ENCODE peak calls at places on chromosome 2, in four cellular contexts. I, S, T and H are unnamed samples.

GRCh38 chr2:96642564-96643350 is at the start of gene FER1L5:
- DNase-seq in S (peak), T (peak), I (peak), H (peak)

GRCh38 chr2:65294136-65294535 is 66.5 kb downstream of the ACTR2 start:
- DNase-seq in S (no peak), I (no peak), T (no peak), H (no peak)

GRCh38 chr2:193502363-193503035 is 1307.8 kb upstream of the TMEFF2 start:
- DNase-seq in I (no peak), S (peak), T (peak), H (peak)

GRCh38 chr2:19554520-19554919 is 196.1 kb upstream of the OSR1 start:
- DNase-seq in S (no peak), T (no peak), I (no peak), H (no peak)

GRCh38 chr2:160689441-160689840 is 195.8 kb upstream of the RBMS1 start:
- DNase-seq in S (no peak), I (no peak), T (no peak), H (no peak)

GRCh38 chr2:220856486-220856885 is 715.6 kb downstream of the EPHA4 start:
- DNase-seq in S (no peak), I (no peak), T (no peak), H (no peak)

GRCh38 chr2:5693288-5694015 is 1.3 kb downstream of the SOX11 start:
- DNase-seq in I (peak), T (no peak), S (peak), H (peak)

GRCh38 chr2:35415282-35415681 is 940.3 kb upstream of the CRIM1 start:
- DNase-seq in T (no peak), I (no peak), S (no peak), H (no peak)

GRCh38 chr2:205500951-205501350 is 181.3 kb upstream of the NRP2 start:
- DNase-seq in I (no peak), T (no peak), S (no peak), H (no peak)

GRCh38 chr2:218325566-218326160 is 31.0 kb upstream of the CATIP start:
- DNase-seq in S (peak), T (no peak), I (no peak), H (no peak)

GRCh38 chr2:176129013-176129796 is at the start of gene HOXD8:
- DNase-seq in T (no peak), S (peak), I (peak), H (peak)

GRCh38 chr2:111121028-111121872 is 536 bp downstream of the BCL2L11 start:
- DNase-seq in T (no peak), S (peak), I (no peak), H (peak)

GRCh38 chr2:148903946-148904345 is 28.9 kb downstream of the KIF5C start:
- DNase-seq in I (no peak), S (no peak), T (no peak), H (no peak)

GRCh38 chr2:96241901-96242611 is 23.7 kb downstream of the TMEM127 start:
- DNase-seq in I (peak), S (no peak), T (no peak), H (no peak)

GRCh38 chr2:141384676-141385075 is 746.1 kb downstream of the LRP1B start:
- DNase-seq in I (peak), T (no peak), S (no peak), H (no peak)

GRCh38 chr2:144152817-144153271 is 367.1 kb downstream of the ZEB2 start:
- DNase-seq in T (no peak), I (peak), S (peak), H (no peak)

GRCh38 chr2:73290049-73290839 is 3.1 kb downstream of the EGR4 start:
- DNase-seq in T (no peak), S (peak), I (peak), H (peak)

GRCh38 chr2:74004212-74005182 is 19.8 kb downstream of the TET3 start:
- DNase-seq in T (no peak), I (no peak), S (no peak), H (no peak)

GRCh38 chr2:100321181-100321880 is 970 bp downstream of the LONRF2 start:
- DNase-seq in I (peak), S (peak), T (no peak), H (peak)

GRCh38 chr2:223050900-223051299 is 1.1 kb upstream of the KCNE4 start:
- DNase-seq in T (no peak), S (no peak), I (peak), H (no peak)

GRCh38 chr2:236694125-236694888 is 124.7 kb downstream of the ACKR3 start:
- DNase-seq in T (no peak), S (peak), I (no peak), H (no peak)

GRCh38 chr2:128469203-128469602 is 150.5 kb upstream of the HS6ST1 start:
- DNase-seq in S (peak), I (no peak), T (no peak), H (peak)

GRCh38 chr2:235140801-235141081 is 188.9 kb downstream of the SH3BP4 start:
- DNase-seq in I (no peak), T (no peak), S (no peak), H (no peak)

GRCh38 chr2:235678712-235679111 is 184.9 kb downstream of the AGAP1 start:
- DNase-seq in I (no peak), T (no peak), S (no peak), H (no peak)

GRCh38 chr2:158099716-158100115 is 2.0 kb upstream of the UPP2 start:
- DNase-seq in S (peak), I (peak), T (no peak), H (no peak)

GRCh38 chr2:233746475-233747282 is 13.4 kb upstream of the UGT1A1 start:
- DNase-seq in S (peak), T (no peak), I (no peak), H (no peak)

GRCh38 chr2:25079050-25079635 is 37.3 kb downstream of the EFR3B start:
- DNase-seq in S (no peak), T (no peak), I (no peak), H (no peak)

GRCh38 chr2:85712849-85713612 is 18.9 kb downstream of the GNLY start:
- DNase-seq in I (peak), T (no peak), S (no peak), H (no peak)

GRCh38 chr2:65142515-65142914 is 12.6 kb upstream of the RAB1A start:
- DNase-seq in T (no peak), I (no peak), S (no peak), H (no peak)

GRCh38 chr2:150466770-150467640 is 20.5 kb downstream of the RND3 start:
- DNase-seq in S (no peak), I (peak), T (no peak), H (no peak)

GRCh38 chr2:207901401-207901800 is 123.9 kb downstream of the PLEKHM3 start:
- DNase-seq in T (no peak), S (no peak), I (no peak), H (no peak)

GRCh38 chr2:85584354-85584856 is at the start of gene VAMP5:
- DNase-seq in T (no peak), I (no peak), S (no peak), H (peak)

GRCh38 chr2:95356821-95357700 is 45.4 kb upstream of the FAHD2A start:
- DNase-seq in T (no peak), I (no peak), S (no peak), H (no peak)

GRCh38 chr2:237083026-237083425 is 2.7 kb upstream of the COPS8 start:
- DNase-seq in S (no peak), I (no peak), T (no peak), H (no peak)

GRCh38 chr2:161418715-161419337 is 2.7 kb downstream of the TBR1 start:
- DNase-seq in S (peak), I (peak), T (no peak), H (peak)

GRCh38 chr2:14752294-14752693 is 119.8 kb downstream of the LRATD1 start:
- DNase-seq in S (no peak), T (no peak), I (no peak), H (no peak)

GRCh38 chr2:45778720-45779171 is 127.3 kb downstream of the PRKCE start:
- DNase-seq in I (peak), T (peak), S (peak), H (peak)

GRCh38 chr2:130896813-130897212 is 60.1 kb downstream of the ARHGEF4 start:
- DNase-seq in S (no peak), T (no peak), I (no peak), H (no peak)
- H4K5ac ChIP-seq in S (no peak), T (no peak), I (no peak), H (no peak)

GRCh38 chr2:239636808-239637207 is 236.0 kb upstream of the HDAC4 start:
- DNase-seq in I (no peak), T (no peak), S (no peak), H (no peak)
- H2BK120ac ChIP-seq in I (no peak), T (no peak), S (no peak), H (no peak)

DNA sequence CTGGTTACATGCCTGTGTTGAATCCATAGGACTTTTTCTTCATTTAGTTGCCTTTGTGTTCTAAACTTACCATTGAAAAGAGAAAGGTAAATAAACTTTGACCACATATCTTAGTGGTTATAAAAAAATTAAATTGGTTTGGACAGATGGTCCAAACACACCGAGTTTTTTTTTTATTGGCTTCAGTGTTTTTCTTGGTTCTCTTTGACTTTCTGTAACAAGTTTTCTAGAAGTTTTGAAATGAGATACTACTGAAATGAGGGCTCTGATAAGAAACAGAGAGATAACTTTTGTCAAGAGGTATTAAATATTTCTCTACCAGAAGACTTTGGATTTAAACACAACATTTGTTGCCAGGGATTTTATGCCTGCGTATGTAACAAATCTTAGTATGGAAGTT is 20.7 kb downstream of the SPTBN1 start:
- DNase-seq in T (no peak), S (no peak), I (peak), H (no peak)
- H4K5ac ChIP-seq in T (no peak), S (no peak), I (no peak), H (no peak)

DNA sequence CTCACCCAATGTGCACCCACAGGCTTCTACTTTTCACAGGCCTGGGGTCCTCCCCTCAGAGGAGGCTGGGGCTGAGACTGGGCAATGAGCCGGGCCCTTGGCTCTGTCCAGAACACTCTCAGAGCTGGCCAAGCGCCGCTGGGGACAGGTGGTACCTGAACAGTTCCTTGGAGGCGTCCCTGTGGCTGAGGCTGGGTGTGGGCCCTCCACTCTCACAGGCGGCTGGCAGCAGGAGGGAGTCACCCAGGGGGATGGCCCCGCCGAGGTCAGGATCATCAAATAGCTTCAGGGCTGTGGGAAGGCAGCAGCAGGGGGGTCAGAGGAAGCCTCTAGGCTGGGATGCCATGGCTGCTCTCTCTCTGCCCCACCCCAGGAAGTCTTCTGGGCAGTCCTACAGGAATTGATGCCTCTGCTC is 27.1 kb downstream of the HS1BP3 start:
- DNase-seq in T (no peak), S (no peak), I (no peak), H (no peak)
- H2BK120ac ChIP-seq in T (no peak), S (no peak), I (no peak), H (no peak)